ENCODE peak calls at places on chromosome 10, in five cellular contexts. One of them, this sample, is unnamed.

GRCh38 chr10:61166065-61166464 is 222.1 kb upstream of the RHOBTB1 start:
- DNase-seq in heart left ventricle: no peak
- DNase-seq in kidney: no peak
- DNase-seq in OCI-LY7: no peak
- DNase-seq in aorta: no peak
- DNase-seq in this sample: no peak

GRCh38 chr10:119754085-119754484 is 28.2 kb downstream of the INPP5F start:
- DNase-seq in heart left ventricle: no peak
- DNase-seq in kidney: no peak
- DNase-seq in OCI-LY7: no peak
- DNase-seq in aorta: no peak
- DNase-seq in this sample: no peak

GRCh38 chr10:89869180-89869579 is 167.8 kb downstream of the KIF20B start:
- DNase-seq in heart left ventricle: no peak
- DNase-seq in kidney: no peak
- DNase-seq in OCI-LY7: no peak
- DNase-seq in aorta: no peak
- DNase-seq in this sample: no peak

GRCh38 chr10:7610651-7611389 is 55.9 kb downstream of the ITIH5 start:
- DNase-seq in heart left ventricle: no peak
- DNase-seq in kidney: no peak
- DNase-seq in OCI-LY7: no peak
- DNase-seq in aorta: no peak
- DNase-seq in this sample: peak; percentile 70

GRCh38 chr10:3874988-3875841 is 90.2 kb upstream of the KLF6 start:
- DNase-seq in heart left ventricle: no peak
- DNase-seq in kidney: no peak
- DNase-seq in OCI-LY7: peak; percentile 72
- DNase-seq in aorta: no peak
- DNase-seq in this sample: no peak

GRCh38 chr10:58438340-58438739 is 53.1 kb downstream of the TFAM start:
- DNase-seq in heart left ventricle: no peak
- DNase-seq in kidney: no peak
- DNase-seq in OCI-LY7: no peak
- DNase-seq in aorta: no peak
- DNase-seq in this sample: no peak

GRCh38 chr10:26044123-26044749 is 110.2 kb downstream of the MYO3A start:
- DNase-seq in heart left ventricle: no peak
- DNase-seq in kidney: no peak
- DNase-seq in OCI-LY7: no peak
- DNase-seq in aorta: peak; percentile 76
- DNase-seq in this sample: peak; percentile 9

GRCh38 chr10:98956576-98957260 is 278.9 kb downstream of the HPSE2 start:
- DNase-seq in heart left ventricle: no peak
- DNase-seq in kidney: no peak
- DNase-seq in OCI-LY7: no peak
- DNase-seq in aorta: no peak
- DNase-seq in this sample: peak; percentile 1

GRCh38 chr10:102718220-102718619 is 3.8 kb downstream of the SFXN2 start:
- DNase-seq in heart left ventricle: peak; percentile 61
- DNase-seq in kidney: no peak
- DNase-seq in OCI-LY7: no peak
- DNase-seq in aorta: no peak
- DNase-seq in this sample: no peak

GRCh38 chr10:49484501-49485230 is 54.3 kb downstream of the ERCC6 start:
- DNase-seq in heart left ventricle: no peak
- DNase-seq in kidney: no peak
- DNase-seq in OCI-LY7: no peak
- DNase-seq in aorta: no peak
- DNase-seq in this sample: no peak

GRCh38 chr10:36450385-36450784 is 675.0 kb upstream of the ANKRD30A start:
- DNase-seq in heart left ventricle: peak; percentile 78
- DNase-seq in kidney: no peak
- DNase-seq in OCI-LY7: no peak
- DNase-seq in aorta: no peak
- DNase-seq in this sample: no peak

GRCh38 chr10:49325916-49326783 is 27.2 kb downstream of the C10orf71 start:
- DNase-seq in heart left ventricle: no peak
- DNase-seq in kidney: no peak
- DNase-seq in OCI-LY7: no peak
- DNase-seq in aorta: no peak
- DNase-seq in this sample: no peak

GRCh38 chr10:64528294-64529002 is 1007.2 kb downstream of the REEP3 start:
- DNase-seq in heart left ventricle: no peak
- DNase-seq in kidney: no peak
- DNase-seq in OCI-LY7: no peak
- DNase-seq in aorta: no peak
- DNase-seq in this sample: no peak

GRCh38 chr10:24239289-24239688 is 30.4 kb downstream of the KIAA1217 start:
- DNase-seq in heart left ventricle: no peak
- DNase-seq in kidney: no peak
- DNase-seq in OCI-LY7: no peak
- DNase-seq in aorta: no peak
- DNase-seq in this sample: no peak
- H3K4me3 ChIP-seq in heart left ventricle: no peak overlapping the region
- H3K4me3 ChIP-seq in kidney: peak overlapping the region; percentile 40
- H3K4me3 ChIP-seq in OCI-LY7: no peak overlapping the region
- H3K4me3 ChIP-seq in aorta: no peak overlapping the region
- H3K4me3 ChIP-seq in this sample: no peak overlapping the region

GRCh38 chr10:109173910-109174309 is 749.4 kb downstream of the XPNPEP1 start:
- DNase-seq in heart left ventricle: no peak
- DNase-seq in kidney: no peak
- DNase-seq in OCI-LY7: no peak
- DNase-seq in aorta: no peak
- DNase-seq in this sample: peak; percentile 14

GRCh38 chr10:109178576-109178975 is 744.7 kb downstream of the XPNPEP1 start:
- DNase-seq in heart left ventricle: no peak
- DNase-seq in kidney: no peak
- DNase-seq in OCI-LY7: no peak
- DNase-seq in aorta: no peak
- DNase-seq in this sample: no peak

GRCh38 chr10:109174526-109174925 is 748.8 kb downstream of the XPNPEP1 start:
- DNase-seq in heart left ventricle: no peak
- DNase-seq in kidney: no peak
- DNase-seq in OCI-LY7: no peak
- DNase-seq in aorta: no peak
- DNase-seq in this sample: no peak
- H3K9me3 ChIP-seq in heart left ventricle: no peaks in the 10 kb centered on the region
- H3K9me3 ChIP-seq in kidney: no peaks in the 10 kb centered on the region
- H3K9me3 ChIP-seq in OCI-LY7: no peaks in the 10 kb centered on the region
- H3K9me3 ChIP-seq in aorta: peaks cover 2% of the 10 kb centered on the region
- H3K9me3 ChIP-seq in this sample: no peaks in the 10 kb centered on the region

DNA sequence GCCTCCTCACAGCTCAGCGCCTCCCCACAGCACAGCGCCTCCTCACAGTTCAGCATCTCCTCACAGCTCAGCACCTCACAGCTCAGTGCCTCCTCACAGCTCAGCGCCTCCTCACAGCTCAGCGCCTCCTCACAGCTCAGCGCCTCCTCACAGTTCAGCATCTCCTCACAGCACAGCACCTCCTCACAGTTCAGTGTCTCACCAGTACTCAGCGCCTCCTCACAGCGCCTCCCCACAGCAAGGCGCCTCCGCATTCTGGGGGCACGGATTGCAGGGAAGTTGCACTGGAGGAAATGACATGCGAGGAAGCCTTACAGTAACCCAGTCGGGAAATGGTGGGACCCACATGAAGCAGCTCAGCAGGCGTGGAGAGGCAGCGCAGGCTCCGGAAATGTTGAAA is 271.6 kb downstream of the WDR37 start:
- DNase-seq in heart left ventricle: no peak
- DNase-seq in kidney: no peak
- DNase-seq in OCI-LY7: no peak
- DNase-seq in aorta: no peak
- DNase-seq in this sample: no peak
- H3K4me3 ChIP-seq in heart left ventricle: no peak overlapping the region
- H3K4me3 ChIP-seq in kidney: no peak overlapping the region
- H3K4me3 ChIP-seq in OCI-LY7: no peak overlapping the region
- H3K4me3 ChIP-seq in aorta: no peak overlapping the region
- H3K4me3 ChIP-seq in this sample: no peak overlapping the region

DNA sequence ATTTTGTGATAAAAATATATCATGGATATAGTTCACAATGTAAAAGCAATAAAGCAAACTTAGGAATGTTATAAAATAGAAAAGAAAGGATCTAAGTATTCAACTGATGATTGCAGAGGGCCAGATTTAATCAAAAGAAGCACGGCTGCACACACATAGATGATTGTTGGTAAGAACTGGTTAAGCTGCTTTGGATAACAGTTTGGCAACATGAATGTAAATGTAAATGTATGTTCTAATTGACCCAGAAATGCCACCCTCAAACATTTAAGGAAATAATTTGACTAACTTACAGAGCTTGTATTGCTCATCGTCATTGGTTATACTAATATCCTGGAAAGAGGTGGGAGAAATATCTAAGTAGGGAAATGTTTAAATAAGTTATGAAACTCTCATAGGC is 13.1 kb downstream of the ZNF485 start:
- DNase-seq in heart left ventricle: no peak
- DNase-seq in kidney: no peak
- DNase-seq in OCI-LY7: no peak
- DNase-seq in aorta: no peak
- DNase-seq in this sample: no peak
- H3K9me3 ChIP-seq in heart left ventricle: peaks cover 34% of the 10 kb centered on the region
- H3K9me3 ChIP-seq in kidney: peaks cover 8% of the 10 kb centered on the region
- H3K9me3 ChIP-seq in OCI-LY7: peaks cover 27% of the 10 kb centered on the region
- H3K9me3 ChIP-seq in aorta: peaks cover 9% of the 10 kb centered on the region
- H3K9me3 ChIP-seq in this sample: peaks cover 31% of the 10 kb centered on the region

GRCh38 chr10:34609287-34609940 is 205.7 kb downstream of the PARD3 start:
- DNase-seq in heart left ventricle: no peak
- DNase-seq in kidney: no peak
- DNase-seq in OCI-LY7: no peak
- DNase-seq in aorta: no peak
- DNase-seq in this sample: no peak

GRCh38 chr10:34615770-34616169 is 199.3 kb downstream of the PARD3 start:
- DNase-seq in heart left ventricle: no peak
- DNase-seq in kidney: no peak
- DNase-seq in OCI-LY7: no peak
- DNase-seq in aorta: no peak
- DNase-seq in this sample: no peak

GRCh38 chr10:34612446-34612845 is 202.7 kb downstream of the PARD3 start:
- DNase-seq in heart left ventricle: no peak
- DNase-seq in kidney: no peak
- DNase-seq in OCI-LY7: no peak
- DNase-seq in aorta: no peak
- DNase-seq in this sample: no peak

GRCh38 chr10:34613491-34613890 is 201.6 kb downstream of the PARD3 start:
- DNase-seq in heart left ventricle: no peak
- DNase-seq in kidney: no peak
- DNase-seq in OCI-LY7: no peak
- DNase-seq in aorta: no peak
- DNase-seq in this sample: no peak

DNA sequence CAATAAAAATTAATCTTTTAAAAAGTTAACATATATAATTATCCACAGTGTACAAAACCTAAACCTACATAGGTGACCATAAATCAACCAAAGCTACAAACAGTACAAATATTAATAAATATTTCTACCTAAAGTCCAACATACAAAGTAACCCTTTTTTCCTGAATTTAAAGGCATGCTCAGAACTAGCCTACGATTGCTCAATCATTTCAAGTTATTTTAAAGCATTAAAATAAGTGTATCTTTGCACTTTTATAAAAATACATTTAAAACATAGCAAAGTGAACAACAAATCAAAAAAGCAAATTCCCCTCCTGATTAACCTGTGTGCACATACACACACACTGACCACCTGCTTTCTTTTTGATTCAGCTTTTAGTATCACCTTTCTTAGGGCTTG is 202.2 kb downstream of the PARD3 start:
- DNase-seq in heart left ventricle: no peak
- DNase-seq in kidney: no peak
- DNase-seq in OCI-LY7: no peak
- DNase-seq in aorta: no peak
- DNase-seq in this sample: no peak
- H3K4me3 ChIP-seq in heart left ventricle: no peak overlapping the region
- H3K4me3 ChIP-seq in kidney: no peak overlapping the region
- H3K4me3 ChIP-seq in OCI-LY7: no peak overlapping the region
- H3K4me3 ChIP-seq in aorta: no peak overlapping the region
- H3K4me3 ChIP-seq in this sample: no peak overlapping the region

DNA sequence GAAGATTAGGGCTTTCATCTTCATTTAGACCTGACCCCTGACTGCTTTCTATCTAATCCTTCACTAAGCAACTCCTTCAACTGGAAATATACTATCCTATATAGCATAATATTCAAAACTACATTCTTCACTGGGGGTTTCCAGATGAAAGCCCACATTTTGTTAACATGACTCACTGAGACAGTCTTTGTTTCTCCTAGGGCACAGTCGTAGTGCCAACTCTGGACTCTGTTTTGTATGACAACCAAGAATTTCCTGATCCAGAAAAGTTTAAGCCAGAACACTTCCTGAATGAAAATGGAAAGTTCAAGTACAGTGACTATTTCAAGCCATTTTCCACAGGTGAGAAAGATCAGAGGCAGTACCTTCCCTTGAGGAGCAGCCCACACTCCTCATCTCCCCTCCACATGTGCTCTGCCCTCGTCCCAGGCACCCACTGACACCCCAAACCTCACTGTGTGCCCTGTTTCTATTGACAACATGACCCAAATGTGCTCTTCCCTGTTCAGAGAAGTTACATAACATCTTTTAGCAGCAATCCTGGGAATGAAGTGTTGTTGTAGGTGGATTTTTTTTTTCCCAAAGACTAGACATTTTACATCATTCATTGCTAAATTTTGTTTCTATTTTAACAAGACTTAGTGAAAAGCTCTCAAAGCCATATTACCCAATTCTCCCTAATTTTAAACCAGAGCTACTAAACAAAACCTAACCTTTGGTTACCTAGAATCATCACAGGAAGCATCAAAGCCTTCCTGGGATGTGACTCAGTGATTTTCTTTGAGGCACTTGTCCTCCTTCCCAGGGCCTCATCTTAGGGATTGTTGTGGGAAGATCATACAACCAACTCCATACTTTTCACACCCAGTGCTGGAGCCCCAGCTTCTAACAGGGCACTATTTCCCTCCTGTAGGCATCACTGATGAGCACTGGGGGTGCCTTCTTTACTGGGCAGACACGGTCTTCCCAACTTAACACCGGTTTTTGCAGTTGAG is 10.7 kb downstream of the CYP2E1 start:
- DNase-seq in heart left ventricle: no peak
- DNase-seq in kidney: no peak
- DNase-seq in OCI-LY7: no peak
- DNase-seq in aorta: no peak
- DNase-seq in this sample: no peak
- H3K9me3 ChIP-seq in heart left ventricle: no peaks in the 10 kb centered on the region
- H3K9me3 ChIP-seq in kidney: no peaks in the 10 kb centered on the region
- H3K9me3 ChIP-seq in OCI-LY7: no peaks in the 10 kb centered on the region
- H3K9me3 ChIP-seq in aorta: no peaks in the 10 kb centered on the region
- H3K9me3 ChIP-seq in this sample: no peaks in the 10 kb centered on the region

DNA sequence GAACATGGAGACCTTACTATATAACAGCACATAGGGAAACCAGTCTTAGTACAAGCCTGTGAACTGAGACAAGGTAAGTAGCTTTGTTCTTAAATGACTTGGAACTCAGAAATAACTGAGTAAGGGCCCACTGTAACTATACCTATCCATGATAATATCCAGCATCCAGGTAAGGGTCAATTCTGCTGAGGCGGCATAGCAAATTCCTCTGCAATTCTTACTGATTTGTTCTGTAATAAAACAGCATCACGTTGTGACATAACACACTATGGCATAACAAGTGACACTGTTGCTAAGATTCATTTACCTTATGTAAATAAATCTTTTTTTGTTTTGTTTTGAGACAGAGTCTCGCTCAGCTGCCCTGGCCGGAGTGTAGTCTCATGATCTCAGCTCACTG is 97.4 kb downstream of the JMJD1C start:
- DNase-seq in heart left ventricle: no peak
- DNase-seq in kidney: no peak
- DNase-seq in OCI-LY7: no peak
- DNase-seq in aorta: no peak
- DNase-seq in this sample: no peak
- H3K4me3 ChIP-seq in heart left ventricle: no peak overlapping the region
- H3K4me3 ChIP-seq in kidney: no peak overlapping the region
- H3K4me3 ChIP-seq in OCI-LY7: no peak overlapping the region
- H3K4me3 ChIP-seq in aorta: no peak overlapping the region
- H3K4me3 ChIP-seq in this sample: no peak overlapping the region

GRCh38 chr10:111962951-111963350 is 220.6 kb downstream of the GPAM start:
- DNase-seq in heart left ventricle: no peak
- DNase-seq in kidney: no peak
- DNase-seq in OCI-LY7: no peak
- DNase-seq in aorta: no peak
- DNase-seq in this sample: no peak
- H3K9me3 ChIP-seq in heart left ventricle: peaks cover 3% of the 10 kb centered on the region
- H3K9me3 ChIP-seq in kidney: no peaks in the 10 kb centered on the region
- H3K9me3 ChIP-seq in OCI-LY7: no peaks in the 10 kb centered on the region
- H3K9me3 ChIP-seq in aorta: peaks cover 1% of the 10 kb centered on the region
- H3K9me3 ChIP-seq in this sample: no peaks in the 10 kb centered on the region

This sample was measured in MG63.